ENCODE peak calls at places on chromosomes 4 and X, in four cellular contexts. One of them, this sample, is unnamed.
A peak's percentile ranks its signal among the peaks of the same experiment; 100 is the strongest.

GRCh38 chr4:637536-637935 is 12.2 kb downstream of the PDE6B start:
- DNase-seq in trophoblast cell: no peak
- DNase-seq in K562: no peak
- DNase-seq in mammary epithelial cell: no peak
- DNase-seq in this sample: no peak

GRCh38 chr4:165381821-165382373 is 3.1 kb downstream of the CPE start:
- DNase-seq in trophoblast cell: peak; percentile 15
- DNase-seq in K562: no peak
- DNase-seq in mammary epithelial cell: no peak
- DNase-seq in this sample: peak; percentile 80

GRCh38 chrX:150547511-150548115 is 20.8 kb upstream of the MTM1 start:
- DNase-seq in mammary epithelial cell: no peak
- DNase-seq in K562: peak; percentile 59
- DNase-seq in trophoblast cell: peak; percentile 49
- DNase-seq in this sample: peak; percentile 56

GRCh38 chr4:33739886-33740285 is 2504.4 kb downstream of the ARAP2 start:
- DNase-seq in mammary epithelial cell: no peak
- DNase-seq in trophoblast cell: peak; percentile 74
- DNase-seq in K562: no peak
- DNase-seq in this sample: no peak

GRCh38 chr4:128305942-128306341 is 18.3 kb upstream of the PGRMC2 start:
- DNase-seq in mammary epithelial cell: no peak
- DNase-seq in trophoblast cell: no peak
- DNase-seq in K562: peak; percentile 69
- DNase-seq in this sample: no peak

GRCh38 chr4:23775694-23776093 is 114.2 kb downstream of the PPARGC1A start:
- DNase-seq in K562: no peak
- DNase-seq in mammary epithelial cell: peak; percentile 1
- DNase-seq in trophoblast cell: no peak
- DNase-seq in this sample: no peak

GRCh38 chr4:88737304-88738015 is 39.8 kb upstream of the NAP1L5 start:
- DNase-seq in mammary epithelial cell: peak; percentile 27
- DNase-seq in K562: no peak
- DNase-seq in trophoblast cell: no peak
- DNase-seq in this sample: peak; percentile 54

GRCh38 chr4:123484291-123484926 is 87.8 kb downstream of the SPRY1 start:
- DNase-seq in trophoblast cell: no peak
- DNase-seq in mammary epithelial cell: no peak
- DNase-seq in K562: no peak
- DNase-seq in this sample: no peak

GRCh38 chr4:151218343-151218742 is 58.6 kb upstream of the PRSS48 start:
- DNase-seq in K562: no peak
- DNase-seq in mammary epithelial cell: no peak
- DNase-seq in trophoblast cell: no peak
- DNase-seq in this sample: no peak

GRCh38 chr4:133270021-133270570 is 121.0 kb downstream of the PCDH10 start:
- DNase-seq in trophoblast cell: peak; percentile 91
- DNase-seq in mammary epithelial cell: no peak
- DNase-seq in K562: no peak
- DNase-seq in this sample: no peak

GRCh38 chr4:107747748-107748486 is 27.9 kb upstream of the PAPSS1 start:
- DNase-seq in K562: no peak
- DNase-seq in trophoblast cell: peak; percentile 96
- DNase-seq in mammary epithelial cell: no peak
- DNase-seq in this sample: no peak

GRCh38 chr4:25792200-25792791 is 70.5 kb downstream of the SEL1L3 start:
- DNase-seq in trophoblast cell: peak; percentile 75
- DNase-seq in mammary epithelial cell: no peak
- DNase-seq in K562: peak; percentile 48
- DNase-seq in this sample: peak; percentile 46

GRCh38 chr4:106809083-106809482 is 227.0 kb downstream of the DKK2 start:
- DNase-seq in mammary epithelial cell: peak; percentile 48
- DNase-seq in K562: no peak
- DNase-seq in trophoblast cell: peak; percentile 14
- DNase-seq in this sample: peak; percentile 49

GRCh38 chr4:122117743-122118142 is 34.4 kb upstream of the BLTP1 start:
- DNase-seq in trophoblast cell: no peak
- DNase-seq in mammary epithelial cell: peak; percentile 33
- DNase-seq in K562: peak; percentile 19
- DNase-seq in this sample: no peak

GRCh38 chrX:141632124-141632523 is 42.6 kb downstream of the SPANXA2 start:
- DNase-seq in trophoblast cell: no peak
- DNase-seq in mammary epithelial cell: no peak
- DNase-seq in K562: no peak
- DNase-seq in this sample: no peak

DNA sequence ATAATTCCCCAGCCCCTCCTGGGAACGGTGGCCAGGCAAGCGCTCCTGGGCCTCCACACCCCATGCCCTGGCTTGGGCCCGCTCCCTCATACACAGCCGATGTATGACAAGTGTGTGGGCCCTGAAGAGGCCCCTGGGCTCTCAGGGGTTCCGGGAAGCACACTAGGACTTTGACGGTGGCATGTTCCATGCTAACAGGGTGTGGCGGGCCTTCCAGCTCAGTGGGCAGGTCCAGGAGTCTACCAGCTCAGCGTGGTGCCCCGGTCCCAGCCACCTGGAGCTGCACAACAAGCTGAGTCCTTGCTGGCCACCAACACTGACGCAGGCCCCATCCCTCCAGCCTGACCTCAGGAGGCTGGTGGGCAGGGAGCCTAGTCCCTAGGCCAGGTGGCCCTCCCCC is 24.4 kb upstream of the HMX1 start:
- DNase-seq in trophoblast cell: no peak
- DNase-seq in mammary epithelial cell: no peak
- DNase-seq in K562: no peak
- DNase-seq in this sample: no peak
- H3K27me3 ChIP-seq in trophoblast cell: peaks cover 46% of the 10 kb centered on the region
- H3K27me3 ChIP-seq in mammary epithelial cell: peaks cover 18% of the 10 kb centered on the region
- H3K27me3 ChIP-seq in K562: no peaks in the 10 kb centered on the region
- H3K27me3 ChIP-seq in this sample: peaks cover 93% of the 10 kb centered on the region

GRCh38 chr4:40614031-40614430 is 15.6 kb downstream of the RBM47 start:
- DNase-seq in mammary epithelial cell: no peak
- DNase-seq in K562: no peak
- DNase-seq in trophoblast cell: no peak
- DNase-seq in this sample: no peak

GRCh38 chr4:40619600-40619999 is 10.1 kb downstream of the RBM47 start:
- DNase-seq in trophoblast cell: no peak
- DNase-seq in mammary epithelial cell: no peak
- DNase-seq in K562: no peak
- DNase-seq in this sample: no peak

GRCh38 chr4:40621229-40621591 is 8.5 kb downstream of the RBM47 start:
- DNase-seq in K562: no peak
- DNase-seq in trophoblast cell: no peak
- DNase-seq in mammary epithelial cell: no peak
- DNase-seq in this sample: no peak

GRCh38 chr4:40621592-40622512 is 7.8 kb downstream of the RBM47 start:
- DNase-seq in K562: peak; percentile 16
- DNase-seq in mammary epithelial cell: peak; percentile 93
- DNase-seq in trophoblast cell: peak; percentile 99
- DNase-seq in this sample: no peak

DNA sequence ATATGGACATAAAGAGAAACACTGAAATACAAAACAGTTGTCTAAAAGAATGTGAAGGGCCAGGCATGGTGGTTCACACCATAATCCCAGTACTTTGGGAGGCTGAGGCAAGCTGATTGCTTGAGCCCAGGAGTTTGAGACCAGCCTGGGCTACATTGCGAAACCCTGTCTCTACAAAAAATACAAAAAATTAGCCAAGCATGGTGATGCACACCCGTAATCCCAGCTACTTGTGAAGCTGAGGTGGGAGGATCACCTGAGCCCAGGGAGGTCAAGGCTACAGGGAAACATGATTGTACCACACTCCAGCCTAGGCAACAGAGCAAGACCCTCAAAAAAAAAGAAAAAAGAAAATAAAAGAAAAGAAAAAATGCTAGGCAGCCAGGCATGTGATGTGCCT is 11.8 kb downstream of the RBM47 start:
- DNase-seq in K562: no peak
- DNase-seq in trophoblast cell: no peak
- DNase-seq in mammary epithelial cell: no peak
- DNase-seq in this sample: no peak
- H3K9ac ChIP-seq in K562: no peak overlapping the region
- H3K9ac ChIP-seq in trophoblast cell: no peak overlapping the region
- H3K9ac ChIP-seq in mammary epithelial cell: no peak overlapping the region
- H3K9ac ChIP-seq in this sample: no peak overlapping the region

GRCh38 chr4:188107931-188108843 is 1.2 kb downstream of the TRIML2 start:
- DNase-seq in K562: no peak
- DNase-seq in trophoblast cell: peak; percentile 91
- DNase-seq in mammary epithelial cell: peak; percentile 87
- DNase-seq in this sample: peak; percentile 19
- H2AFZ ChIP-seq in K562: no peak overlapping the region
- H2AFZ ChIP-seq in trophoblast cell: no peak overlapping the region
- H2AFZ ChIP-seq in mammary epithelial cell: peak overlapping the region; percentile 12
- H2AFZ ChIP-seq in this sample: peak overlapping the region; percentile 59

GRCh38 chr4:80206541-80207171 is 9.4 kb downstream of the PRDM8 start:
- DNase-seq in mammary epithelial cell: no peak
- DNase-seq in trophoblast cell: no peak
- DNase-seq in K562: no peak
- DNase-seq in this sample: no peak
- H3K27me3 ChIP-seq in mammary epithelial cell: no peaks in the 10 kb centered on the region
- H3K27me3 ChIP-seq in trophoblast cell: peaks cover 46% of the 10 kb centered on the region
- H3K27me3 ChIP-seq in K562: no peaks in the 10 kb centered on the region
- H3K27me3 ChIP-seq in this sample: peaks cover 100% of the 10 kb centered on the region

GRCh38 chr4:94490437-94490836 is 38.7 kb downstream of the PDLIM5 start:
- DNase-seq in trophoblast cell: no peak
- DNase-seq in mammary epithelial cell: no peak
- DNase-seq in K562: no peak
- DNase-seq in this sample: no peak

GRCh38 chr4:94489075-94489474 is 37.3 kb downstream of the PDLIM5 start:
- DNase-seq in K562: no peak
- DNase-seq in trophoblast cell: peak; percentile 83
- DNase-seq in mammary epithelial cell: no peak
- DNase-seq in this sample: no peak

GRCh38 chr4:94488667-94489066 is 36.9 kb downstream of the PDLIM5 start:
- DNase-seq in K562: no peak
- DNase-seq in mammary epithelial cell: peak; percentile 95
- DNase-seq in trophoblast cell: peak; percentile 91
- DNase-seq in this sample: no peak

GRCh38 chr4:94486372-94486801 is 34.6 kb downstream of the PDLIM5 start:
- DNase-seq in mammary epithelial cell: peak; percentile 20
- DNase-seq in K562: no peak
- DNase-seq in trophoblast cell: peak; percentile 76
- DNase-seq in this sample: no peak

DNA sequence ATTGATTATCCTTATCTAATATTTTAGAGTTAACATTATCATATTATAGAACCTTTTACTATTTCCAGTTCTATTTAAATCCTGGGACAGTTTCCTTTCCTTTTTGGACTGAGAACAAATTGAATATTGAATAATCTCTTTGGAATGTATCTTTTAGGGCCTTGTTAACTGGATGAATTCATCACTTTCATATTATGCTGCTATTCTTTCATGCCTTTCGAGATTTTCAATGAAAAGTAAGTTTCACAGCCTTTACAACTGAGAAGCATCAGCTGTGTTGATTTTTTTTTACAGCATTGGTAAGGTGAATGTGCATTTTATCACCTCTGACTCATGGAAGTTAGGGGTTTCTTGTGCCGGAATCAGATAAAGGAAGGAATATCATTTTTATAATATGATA is 39.6 kb downstream of the PDLIM5 start:
- DNase-seq in trophoblast cell: no peak
- DNase-seq in K562: no peak
- DNase-seq in mammary epithelial cell: peak; percentile 54
- DNase-seq in this sample: no peak
- H3K9ac ChIP-seq in trophoblast cell: no peak overlapping the region
- H3K9ac ChIP-seq in K562: no peak overlapping the region
- H3K9ac ChIP-seq in mammary epithelial cell: peak overlapping the region; percentile 28
- H3K9ac ChIP-seq in this sample: no peak overlapping the region

DNA sequence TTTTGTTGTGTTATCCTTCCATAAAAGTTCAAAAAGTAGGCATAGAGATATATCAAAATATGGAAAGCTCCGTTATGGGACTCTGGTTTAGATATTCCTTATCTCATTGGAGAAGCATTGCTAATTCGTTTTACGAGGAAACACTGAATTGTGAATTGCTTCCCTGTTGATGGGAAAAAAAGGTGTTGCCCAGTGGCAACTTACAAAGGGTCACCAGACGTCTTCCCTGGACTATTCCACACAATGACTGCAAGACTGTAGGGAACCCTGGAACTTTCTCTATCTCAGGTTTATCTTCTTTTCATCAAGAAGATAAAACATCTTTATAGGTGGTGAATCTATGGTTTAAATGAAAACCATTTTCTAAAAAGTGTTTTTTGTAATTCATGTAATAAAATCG is 137.7 kb downstream of the MID1 start:
- DNase-seq in K562: no peak
- DNase-seq in mammary epithelial cell: no peak
- DNase-seq in trophoblast cell: no peak
- DNase-seq in this sample: no peak
- H2AFZ ChIP-seq in K562: no peak overlapping the region
- H2AFZ ChIP-seq in mammary epithelial cell: no peak overlapping the region
- H2AFZ ChIP-seq in trophoblast cell: no peak overlapping the region
- H2AFZ ChIP-seq in this sample: no peak overlapping the region